ENCODE peak calls at places on chromosomes 6 and 20, in six cellular contexts. R, C, I, D, O and U are unnamed samples.

GRCh38 chr20:5090191-5090590 is 29.6 kb downstream of the PCNA start:
- DNase-seq in R (no peak), C (no peak), I (no peak), D (peak), O (no peak), U (peak)

GRCh38 chr6:89117285-89118108 is at the start of gene SRSF12:
- DNase-seq in R (no peak), C (peak), I (peak), D (peak), O (no peak), U (peak)

GRCh38 chr6:34546551-34547321 is 9.4 kb downstream of the SPDEF start:
- DNase-seq in R (no peak), C (peak), I (no peak), D (peak), O (no peak), U (no peak)

GRCh38 chr6:43506667-43507471 is 3.3 kb downstream of the LRRC73 start:
- DNase-seq in R (peak), C (peak), I (peak), D (peak), O (peak), U (peak)

GRCh38 chr6:122730334-122730733 is 49.2 kb upstream of the FABP7 start:
- DNase-seq in R (no peak), C (no peak), I (no peak), D (no peak), O (no peak), U (no peak)

GRCh38 chr6:69825904-69826303 is 29.1 kb upstream of the LMBRD1 start:
- DNase-seq in R (no peak), C (peak), I (no peak), D (peak), O (no peak), U (no peak)

GRCh38 chr6:163723759-163724158 is 309.2 kb downstream of the QKI start:
- DNase-seq in R (no peak), C (no peak), I (no peak), D (no peak), O (no peak), U (no peak)

GRCh38 chr20:6780414-6780813 is 12.9 kb downstream of the BMP2 start:
- DNase-seq in R (no peak), C (peak), I (no peak), D (no peak), O (no peak), U (no peak)

GRCh38 chr20:32240220-32240619 is 32.5 kb downstream of the POFUT1 start:
- DNase-seq in R (no peak), C (no peak), I (peak), D (no peak), O (no peak), U (no peak)

GRCh38 chr6:15301179-15302006 is 55.5 kb downstream of the JARID2 start:
- DNase-seq in R (no peak), C (no peak), I (no peak), D (no peak), O (no peak), U (peak)

GRCh38 chr20:63682384-63683139 is 13.9 kb upstream of the TNFRSF6B start:
- DNase-seq in R (peak), C (peak), I (no peak), D (peak), O (no peak), U (no peak)

GRCh38 chr6:152426276-152426675 is 210.9 kb downstream of the SYNE1 start:
- DNase-seq in R (no peak), C (no peak), I (no peak), D (no peak), O (no peak), U (no peak)

GRCh38 chr6:132993738-132994137 is 179.4 kb downstream of the RPS12 start:
- DNase-seq in R (no peak), C (no peak), I (no peak), D (no peak), O (no peak), U (no peak)

GRCh38 chr20:1979116-1979778 is 14.6 kb downstream of the PDYN start:
- DNase-seq in R (no peak), C (peak), I (peak), D (peak), O (no peak), U (no peak)

GRCh38 chr20:40728470-40728869 is 39.4 kb upstream of the MAFB start:
- DNase-seq in R (no peak), C (peak), I (no peak), D (no peak), O (no peak), U (no peak)

GRCh38 chr6:14584450-14584849 is 466.9 kb downstream of the CD83 start:
- DNase-seq in R (no peak), C (peak), I (no peak), D (peak), O (no peak), U (no peak)

GRCh38 chr6:149615805-149616204 is 32.7 kb downstream of the KATNA1 start:
- DNase-seq in R (no peak), C (no peak), I (no peak), D (no peak), O (no peak), U (no peak)

GRCh38 chr6:31049518-31049917 is 39.2 kb downstream of the MUC22 start:
- DNase-seq in R (no peak), C (no peak), I (no peak), D (no peak), O (no peak), U (no peak)

GRCh38 chr20:24764825-24765224 is 184.2 kb upstream of the CST7 start:
- DNase-seq in R (no peak), C (no peak), I (no peak), D (no peak), O (no peak), U (no peak)

GRCh38 chr6:26031151-26031594 is 56.1 kb upstream of the HFE start:
- DNase-seq in R (no peak), C (no peak), I (no peak), D (no peak), O (no peak), U (no peak)

GRCh38 chr6:31158863-31159855 is 770 bp downstream of the TCF19 start:
- DNase-seq in R (no peak), C (peak), I (peak), D (no peak), O (no peak), U (peak)

GRCh38 chr20:36542019-36542488 is 735 bp downstream of the MYL9 start:
- DNase-seq in R (no peak), C (peak), I (peak), D (peak), O (no peak), U (no peak)

GRCh38 chr6:48535569-48535968 is 424.6 kb upstream of the PTCHD4 start:
- DNase-seq in R (peak), C (peak), I (peak), D (peak), O (no peak), U (no peak)

GRCh38 chr6:113522376-113522775 is 334.8 kb upstream of the MARCKS start:
- DNase-seq in R (no peak), C (peak), I (no peak), D (no peak), O (no peak), U (no peak)

GRCh38 chr6:87237804-87238203 is 82.4 kb downstream of the ZNF292 start:
- DNase-seq in R (peak), C (peak), I (no peak), D (peak), O (no peak), U (peak)

GRCh38 chr20:23133560-23133998 is 47.5 kb upstream of the CD93 start:
- DNase-seq in R (no peak), C (no peak), I (no peak), D (no peak), O (no peak), U (no peak)

GRCh38 chr6:112286010-112286409 is 31.6 kb upstream of the LAMA4 start:
- DNase-seq in R (no peak), C (no peak), I (no peak), D (no peak), O (peak), U (peak)

GRCh38 chr6:167292301-167293087 is 1.4 kb downstream of the UNC93A start:
- DNase-seq in R (no peak), C (no peak), I (no peak), D (no peak), O (no peak), U (no peak)

GRCh38 chr6:35072698-35073055 is 68.5 kb downstream of the TCP11 start:
- DNase-seq in R (no peak), C (no peak), I (no peak), D (no peak), O (no peak), U (no peak)

GRCh38 chr6:34386316-34387137 is 5.9 kb downstream of the NUDT3 start:
- DNase-seq in R (peak), C (peak), I (no peak), D (peak), O (no peak), U (no peak)

GRCh38 chr6:159125977-159126376 is 43.2 kb upstream of the FNDC1 start:
- DNase-seq in R (no peak), C (peak), I (no peak), D (no peak), O (no peak), U (no peak)

GRCh38 chr6:63352587-63353281 is 33.0 kb upstream of the LGSN start:
- DNase-seq in R (peak), C (peak), I (peak), D (peak), O (no peak), U (peak)

GRCh38 chr20:52481443-52481842 is 289.9 kb upstream of the ZFP64 start:
- DNase-seq in R (no peak), C (peak), I (no peak), D (peak), O (no peak), U (no peak)

GRCh38 chr20:43983359-43983758 is 68.7 kb downstream of the TOX2 start:
- DNase-seq in R (no peak), C (no peak), I (no peak), D (no peak), O (no peak), U (no peak)

GRCh38 chr6:142945071-142945445 is at the start of gene HIVEP2:
- DNase-seq in R (no peak), C (peak), I (peak), D (peak), O (peak), U (peak)
- TF ChIP-seq CTCF in R (no peak), C (no peak), I (peak), D (no peak), O (no peak), U (no peak)

DNA sequence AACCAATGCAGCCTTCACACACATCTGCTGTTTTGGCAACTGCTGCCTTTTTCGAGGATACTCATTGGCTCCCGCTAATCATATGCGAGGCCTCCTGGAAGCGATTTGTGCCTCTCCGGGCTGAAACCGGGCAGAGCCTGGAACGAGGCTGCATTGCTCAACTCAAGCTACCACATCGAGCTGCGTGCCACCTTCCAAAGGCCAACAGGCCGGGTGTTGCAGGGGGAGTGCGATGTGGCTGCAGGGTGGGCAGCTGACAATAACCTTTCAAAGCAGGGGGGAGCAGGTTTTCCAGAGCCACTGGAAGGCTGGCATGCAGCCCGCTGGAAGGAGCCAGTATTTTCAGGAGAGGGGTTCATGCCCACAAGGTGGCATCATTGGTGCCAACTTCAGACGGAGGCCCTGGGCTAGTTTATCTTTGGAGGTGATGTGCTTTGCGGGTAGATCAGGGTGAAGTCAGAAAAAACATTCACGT is 122.6 kb upstream of the IFNGR1 start:
- DNase-seq in R (no peak), C (peak), I (peak), D (peak), O (peak), U (peak)
- TF ChIP-seq CTCF in R (no peak), C (peak), I (peak), D (no peak), O (peak), U (peak)

DNA sequence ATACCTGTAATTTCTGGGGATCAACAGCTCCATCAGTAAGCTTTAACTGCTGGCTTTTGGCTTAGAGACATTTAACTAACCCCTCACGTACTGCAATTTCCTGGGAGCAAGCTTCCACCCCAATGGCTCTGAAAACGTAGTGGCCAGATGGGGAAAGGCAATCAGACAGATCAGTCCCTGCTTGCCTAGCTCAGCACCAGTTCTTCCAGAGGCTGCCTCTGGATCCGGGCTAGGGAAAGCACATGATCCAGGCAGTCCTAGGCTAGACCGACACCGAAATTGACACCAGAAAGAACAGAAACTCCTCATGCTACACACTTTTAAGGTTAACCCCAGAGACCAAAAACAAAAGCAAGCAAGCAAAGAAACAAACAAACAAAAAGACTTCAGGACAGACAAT is 13.3 kb downstream of the PREP start:
- DNase-seq in R (no peak), C (no peak), I (peak), D (no peak), O (no peak), U (no peak)
- TF ChIP-seq CTCF in R (no peak), C (no peak), I (no peak), D (no peak), O (no peak), U (no peak)

DNA sequence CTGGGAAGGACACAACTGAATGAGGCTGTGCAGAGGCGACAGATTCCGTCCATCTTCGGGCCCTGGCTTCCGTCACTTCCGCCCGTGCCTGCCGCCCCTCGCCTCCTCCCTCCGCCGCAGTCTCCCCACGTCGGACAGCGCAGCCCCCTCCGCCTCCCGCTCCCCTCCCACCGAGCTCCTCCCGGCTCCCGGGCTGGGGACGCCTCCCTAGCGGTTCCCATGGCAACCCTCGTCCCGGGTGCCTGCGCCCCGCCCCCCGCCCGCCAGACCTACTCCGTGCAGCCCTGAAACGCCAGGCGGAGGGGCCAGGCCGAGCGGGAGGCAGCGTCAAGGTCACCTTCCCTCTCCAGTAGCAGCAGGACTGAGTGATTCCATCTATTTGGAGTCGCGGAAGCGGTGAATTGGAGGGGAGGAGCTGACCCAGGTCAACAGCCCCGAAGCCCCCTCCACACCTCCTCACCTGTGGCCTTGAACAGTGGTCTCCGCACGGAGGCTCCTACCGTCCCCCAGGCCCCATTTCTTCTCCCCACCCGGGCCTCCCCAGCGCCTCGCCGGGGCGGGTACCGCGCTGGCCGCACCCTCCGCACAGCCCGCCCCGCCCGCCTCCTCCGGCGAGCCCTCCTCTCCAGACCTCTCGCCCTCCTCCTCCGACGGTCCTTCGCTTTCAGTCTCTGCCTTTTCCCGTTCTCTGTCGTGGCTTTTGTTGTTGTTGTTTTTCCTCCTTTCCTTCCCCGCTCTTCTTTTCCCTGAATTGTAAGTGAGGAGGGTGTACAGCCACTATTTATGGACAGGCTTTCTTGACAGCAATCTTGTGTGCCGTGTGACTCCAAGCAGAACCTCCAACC is 951 bp downstream of the NRSN2 start:
- DNase-seq in R (peak), C (peak), I (peak), D (peak), O (peak), U (peak)
- TF ChIP-seq CTCF in R (no peak), C (no peak), I (no peak), D (no peak), O (no peak), U (no peak)